ENCODE peak calls at places on chromosome 6, in nine cellular contexts. One of them, this sample, is unnamed.
A peak's percentile ranks its signal among the peaks of the same experiment; 100 is the strongest.

GRCh38 chr6:36339156-36339555 is 2.5 kb upstream of the BNIP5 start:
- DNase-seq in Caco-2: no peak
- DNase-seq in pancreas: no peak
- DNase-seq in Peyer's patch: peak; percentile 60
- DNase-seq in NB4: no peak
- DNase-seq in CD8-positive, alpha-beta T cell: no peak
- DNase-seq in GM12864: no peak
- DNase-seq in BJ: no peak
- DNase-seq in kidney: no peak
- DNase-seq in this sample: no peak

GRCh38 chr6:37239511-37239910 is 18.1 kb upstream of the TBC1D22B start:
- DNase-seq in pancreas: no peak
- DNase-seq in Peyer's patch: no peak
- DNase-seq in Caco-2: no peak
- DNase-seq in kidney: no peak
- DNase-seq in GM12864: no peak
- DNase-seq in CD8-positive, alpha-beta T cell: no peak
- DNase-seq in NB4: no peak
- DNase-seq in BJ: no peak
- DNase-seq in this sample: no peak

GRCh38 chr6:38990475-38990874 is 58.1 kb upstream of the GLP1R start:
- DNase-seq in Peyer's patch: no peak
- DNase-seq in NB4: no peak
- DNase-seq in Caco-2: no peak
- DNase-seq in kidney: no peak
- DNase-seq in CD8-positive, alpha-beta T cell: no peak
- DNase-seq in GM12864: no peak
- DNase-seq in pancreas: no peak
- DNase-seq in BJ: no peak
- DNase-seq in this sample: no peak

GRCh38 chr6:108115598-108116058 is 41.1 kb upstream of the OSTM1 start:
- DNase-seq in Caco-2: peak; percentile 65
- DNase-seq in Peyer's patch: peak; percentile 66
- DNase-seq in kidney: peak; percentile 69
- DNase-seq in CD8-positive, alpha-beta T cell: no peak
- DNase-seq in BJ: no peak
- DNase-seq in NB4: peak; percentile 76
- DNase-seq in GM12864: no peak
- DNase-seq in pancreas: peak; percentile 65
- DNase-seq in this sample: peak; percentile 26

GRCh38 chr6:112659912-112660311 is 312.8 kb downstream of the RFPL4B start:
- DNase-seq in GM12864: no peak
- DNase-seq in CD8-positive, alpha-beta T cell: no peak
- DNase-seq in Caco-2: no peak
- DNase-seq in NB4: no peak
- DNase-seq in kidney: no peak
- DNase-seq in pancreas: no peak
- DNase-seq in BJ: no peak
- DNase-seq in Peyer's patch: no peak
- DNase-seq in this sample: no peak

GRCh38 chr6:44627879-44628271 is 240.4 kb downstream of the CDC5L start:
- DNase-seq in CD8-positive, alpha-beta T cell: no peak
- DNase-seq in GM12864: no peak
- DNase-seq in BJ: no peak
- DNase-seq in Peyer's patch: no peak
- DNase-seq in pancreas: no peak
- DNase-seq in NB4: no peak
- DNase-seq in Caco-2: no peak
- DNase-seq in kidney: no peak
- DNase-seq in this sample: no peak

GRCh38 chr6:23174781-23175361 is 605.5 kb downstream of the HDGFL1 start:
- DNase-seq in Caco-2: no peak
- DNase-seq in BJ: peak; percentile 96
- DNase-seq in NB4: no peak
- DNase-seq in GM12864: no peak
- DNase-seq in CD8-positive, alpha-beta T cell: no peak
- DNase-seq in kidney: no peak
- DNase-seq in Peyer's patch: no peak
- DNase-seq in pancreas: no peak
- DNase-seq in this sample: no peak

GRCh38 chr6:138685257-138685656 is 88.3 kb upstream of the CCDC28A start:
- DNase-seq in NB4: no peak
- DNase-seq in pancreas: no peak
- DNase-seq in BJ: no peak
- DNase-seq in Caco-2: no peak
- DNase-seq in GM12864: no peak
- DNase-seq in CD8-positive, alpha-beta T cell: no peak
- DNase-seq in kidney: no peak
- DNase-seq in Peyer's patch: no peak
- DNase-seq in this sample: no peak

GRCh38 chr6:85865665-85866372 is 223.1 kb upstream of the SYNCRIP start:
- DNase-seq in kidney: no peak
- DNase-seq in pancreas: no peak
- DNase-seq in Caco-2: no peak
- DNase-seq in CD8-positive, alpha-beta T cell: no peak
- DNase-seq in Peyer's patch: no peak
- DNase-seq in NB4: peak; percentile 27
- DNase-seq in GM12864: no peak
- DNase-seq in BJ: no peak
- DNase-seq in this sample: no peak

GRCh38 chr6:30493643-30494250 is 4.4 kb downstream of the HLA-E start:
- DNase-seq in BJ: no peak
- DNase-seq in Caco-2: no peak
- DNase-seq in kidney: no peak
- DNase-seq in NB4: no peak
- DNase-seq in GM12864: no peak
- DNase-seq in pancreas: no peak
- DNase-seq in CD8-positive, alpha-beta T cell: peak; percentile 51
- DNase-seq in Peyer's patch: no peak
- DNase-seq in this sample: no peak
- TF ChIP-seq CTCF in BJ: peak; percentile 27
- TF ChIP-seq CTCF in Caco-2: peak; percentile 20
- TF ChIP-seq CTCF in kidney: no peak
- TF ChIP-seq CTCF in NB4: peak; percentile 40
- TF ChIP-seq CTCF in GM12864: peak; percentile 62
- TF ChIP-seq CTCF in pancreas: no peak
- TF ChIP-seq CTCF in CD8-positive, alpha-beta T cell: peak; percentile 36
- TF ChIP-seq CTCF in Peyer's patch: no peak
- TF ChIP-seq CTCF in this sample: peak; percentile 64

GRCh38 chr6:131410785-131411184 is 162.2 kb upstream of the ARG1 start:
- DNase-seq in CD8-positive, alpha-beta T cell: no peak
- DNase-seq in BJ: no peak
- DNase-seq in Peyer's patch: no peak
- DNase-seq in GM12864: no peak
- DNase-seq in Caco-2: no peak
- DNase-seq in kidney: no peak
- DNase-seq in pancreas: no peak
- DNase-seq in NB4: no peak
- DNase-seq in this sample: no peak
- H3K4me3 ChIP-seq in CD8-positive, alpha-beta T cell: no peak overlapping the region
- H3K4me3 ChIP-seq in BJ: no peak overlapping the region
- H3K4me3 ChIP-seq in Peyer's patch: no peak overlapping the region
- H3K4me3 ChIP-seq in GM12864: no peak overlapping the region
- H3K4me3 ChIP-seq in Caco-2: no peak overlapping the region
- H3K4me3 ChIP-seq in kidney: no peak overlapping the region
- H3K4me3 ChIP-seq in pancreas: no peak overlapping the region
- H3K4me3 ChIP-seq in NB4: no peak overlapping the region
- H3K4me3 ChIP-seq in this sample: no peak overlapping the region

DNA sequence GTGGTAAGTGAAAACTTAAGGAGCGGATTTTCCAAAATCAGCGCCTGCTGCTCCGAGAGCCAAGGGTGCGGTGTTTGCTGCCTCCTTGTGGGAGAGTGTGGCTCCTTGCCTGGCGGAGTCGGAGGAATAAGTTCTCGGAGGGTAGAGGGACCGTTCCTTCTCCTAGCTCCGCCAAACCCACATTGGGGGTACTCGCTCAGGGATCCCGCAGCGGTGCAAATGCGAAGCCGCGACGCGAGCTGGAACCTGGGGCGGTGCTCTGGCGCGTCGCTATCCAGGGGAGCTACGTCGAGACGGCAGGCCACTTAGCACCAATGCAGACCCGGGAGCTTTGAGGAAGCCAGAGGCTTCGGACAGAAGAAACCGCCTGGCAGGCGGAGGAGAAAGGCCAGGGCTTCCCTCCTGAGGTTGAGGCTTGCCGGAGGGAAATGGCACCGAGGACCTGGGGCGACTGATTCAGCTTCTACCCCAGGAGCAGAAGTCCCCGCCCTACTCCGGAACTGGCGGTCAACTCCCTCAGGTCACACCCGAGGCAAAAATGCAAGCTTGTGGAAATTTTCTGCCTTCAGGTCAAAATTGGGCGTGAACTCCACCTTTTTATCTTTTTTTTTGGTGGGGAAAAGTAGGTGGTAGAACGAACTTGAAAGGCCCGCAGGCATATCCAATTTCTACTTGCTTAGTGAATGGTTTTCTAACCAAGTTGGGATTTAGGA is 5.7 kb upstream of the DDX43 start:
- DNase-seq in kidney: peak; percentile 81
- DNase-seq in pancreas: peak; percentile 40
- DNase-seq in Peyer's patch: peak; percentile 63
- DNase-seq in GM12864: peak; percentile 40
- DNase-seq in BJ: peak; percentile 15
- DNase-seq in NB4: peak; percentile 93
- DNase-seq in Caco-2: peak; percentile 80
- DNase-seq in CD8-positive, alpha-beta T cell: peak; percentile 43
- DNase-seq in this sample: peak; percentile 61
- TF ChIP-seq CTCF in kidney: peak; percentile 44
- TF ChIP-seq CTCF in pancreas: no peak
- TF ChIP-seq CTCF in Peyer's patch: peak; percentile 41
- TF ChIP-seq CTCF in GM12864: peak; percentile 56
- TF ChIP-seq CTCF in BJ: peak; percentile 85
- TF ChIP-seq CTCF in NB4: peak; percentile 64
- TF ChIP-seq CTCF in Caco-2: peak; percentile 79
- TF ChIP-seq CTCF in CD8-positive, alpha-beta T cell: no peak
- TF ChIP-seq CTCF in this sample: peak; percentile 54

GRCh38 chr6:13332349-13332706 is 4.0 kb upstream of the TBC1D7 start:
- DNase-seq in BJ: no peak
- DNase-seq in kidney: no peak
- DNase-seq in GM12864: no peak
- DNase-seq in Caco-2: no peak
- DNase-seq in NB4: no peak
- DNase-seq in Peyer's patch: no peak
- DNase-seq in pancreas: no peak
- DNase-seq in CD8-positive, alpha-beta T cell: no peak
- DNase-seq in this sample: no peak

GRCh38 chr6:13328875-13329183 is 492 bp upstream of the TBC1D7 start:
- DNase-seq in CD8-positive, alpha-beta T cell: no peak
- DNase-seq in NB4: no peak
- DNase-seq in pancreas: no peak
- DNase-seq in GM12864: no peak
- DNase-seq in Peyer's patch: no peak
- DNase-seq in Caco-2: no peak
- DNase-seq in kidney: no peak
- DNase-seq in BJ: no peak
- DNase-seq in this sample: no peak

GRCh38 chr6:13331516-13332348 is 3.4 kb upstream of the TBC1D7 start:
- DNase-seq in BJ: no peak
- DNase-seq in CD8-positive, alpha-beta T cell: no peak
- DNase-seq in NB4: peak; percentile 52
- DNase-seq in kidney: no peak
- DNase-seq in Caco-2: peak; percentile 31
- DNase-seq in pancreas: no peak
- DNase-seq in Peyer's patch: no peak
- DNase-seq in GM12864: no peak
- DNase-seq in this sample: peak; percentile 24

GRCh38 chr6:13328076-13328874 is at the start of gene TBC1D7:
- DNase-seq in NB4: peak; percentile 96
- DNase-seq in Caco-2: peak; percentile 96
- DNase-seq in pancreas: peak; percentile 93
- DNase-seq in kidney: peak; percentile 97
- DNase-seq in Peyer's patch: peak; percentile 94
- DNase-seq in CD8-positive, alpha-beta T cell: peak; percentile 94
- DNase-seq in GM12864: no peak
- DNase-seq in BJ: peak; percentile 57
- DNase-seq in this sample: peak; percentile 97

GRCh38 chr6:13327691-13328075 is 654 bp downstream of the TBC1D7 start:
- DNase-seq in BJ: no peak
- DNase-seq in kidney: no peak
- DNase-seq in Caco-2: no peak
- DNase-seq in Peyer's patch: no peak
- DNase-seq in CD8-positive, alpha-beta T cell: peak; percentile 17
- DNase-seq in NB4: peak; percentile 54
- DNase-seq in pancreas: no peak
- DNase-seq in GM12864: no peak
- DNase-seq in this sample: peak; percentile 32
- H3K4me3 ChIP-seq in BJ: peak overlapping the region; percentile 95
- H3K4me3 ChIP-seq in kidney: peak overlapping the region; percentile 75
- H3K4me3 ChIP-seq in Caco-2: peak overlapping the region; percentile 88
- H3K4me3 ChIP-seq in Peyer's patch: peak overlapping the region; percentile 68
- H3K4me3 ChIP-seq in CD8-positive, alpha-beta T cell: peak overlapping the region; percentile 86
- H3K4me3 ChIP-seq in NB4: peak overlapping the region; percentile 82
- H3K4me3 ChIP-seq in pancreas: peak overlapping the region; percentile 82
- H3K4me3 ChIP-seq in GM12864: peak overlapping the region; percentile 93
- H3K4me3 ChIP-seq in this sample: peak overlapping the region; percentile 81

GRCh38 chr6:48994811-48995210 is 468.2 kb downstream of the MMUT start:
- DNase-seq in kidney: peak; percentile 8
- DNase-seq in Caco-2: no peak
- DNase-seq in BJ: no peak
- DNase-seq in CD8-positive, alpha-beta T cell: no peak
- DNase-seq in pancreas: no peak
- DNase-seq in Peyer's patch: no peak
- DNase-seq in NB4: peak; percentile 7
- DNase-seq in GM12864: no peak
- DNase-seq in this sample: no peak
- TF ChIP-seq CTCF in kidney: no peak
- TF ChIP-seq CTCF in Caco-2: no peak
- TF ChIP-seq CTCF in BJ: no peak
- TF ChIP-seq CTCF in CD8-positive, alpha-beta T cell: no peak
- TF ChIP-seq CTCF in pancreas: no peak
- TF ChIP-seq CTCF in Peyer's patch: no peak
- TF ChIP-seq CTCF in NB4: no peak
- TF ChIP-seq CTCF in GM12864: no peak
- TF ChIP-seq CTCF in this sample: no peak

This sample was measured in GM06990.